ENCODE peak calls at places on chromosomes 6 and 20, in six cellular contexts. G is neural progenitor cell, Q is GM23248, B is HCT116, F is PC-3, J is MM.1S. C is an unnamed sample. For H3K4me1, the result is how much of the 10 kb centered on the place peaks cover.

GRCh38 chr20:10965936-10966470 is 292.2 kb upstream of the JAG1 start:
- DNase-seq in G (no peak), Q (no peak), B (no peak), F (no peak), J (no peak), C (no peak)

GRCh38 chr20:33423141-33423834 is 20.3 kb downstream of the SNTA1 start:
- DNase-seq in G (no peak), Q (peak), B (no peak), F (peak), J (no peak), C (no peak)

GRCh38 chr20:54093423-54094267 is 23.3 kb upstream of the BCAS1 start:
- DNase-seq in G (no peak), Q (no peak), B (no peak), F (no peak), J (no peak), C (no peak)

GRCh38 chr20:32244150-32244823 is 33.2 kb upstream of the KIF3B start:
- DNase-seq in G (no peak), Q (peak), B (no peak), F (no peak), J (no peak), C (no peak)

GRCh38 chr20:55533601-55534000 is 471.7 kb downstream of the CBLN4 start:
- DNase-seq in G (no peak), Q (no peak), B (no peak), F (no peak), J (no peak), C (no peak)

GRCh38 chr20:1417273-1417672 is 24.4 kb upstream of the FKBP1A start:
- DNase-seq in G (no peak), Q (peak), B (peak), F (peak), J (no peak), C (no peak)

GRCh38 chr20:6265204-6265904 is 142.5 kb upstream of the FERMT1 start:
- DNase-seq in G (peak), Q (peak), B (peak), F (peak), J (peak), C (peak)

GRCh38 chr6:141463237-141463977 is 669.3 kb upstream of the GJE1 start:
- DNase-seq in G (no peak), Q (peak), B (no peak), F (peak), J (peak), C (no peak)

GRCh38 chr6:139706949-139707348 is 332.5 kb upstream of the CITED2 start:
- DNase-seq in G (no peak), Q (no peak), B (no peak), F (no peak), J (no peak), C (no peak)

GRCh38 chr6:168147205-168147738 is 68.3 kb upstream of the FRMD1 start:
- DNase-seq in G (no peak), Q (no peak), B (no peak), F (no peak), J (no peak), C (no peak)

GRCh38 chr6:144377586-144377985 is 92.5 kb downstream of the UTRN start:
- DNase-seq in G (no peak), Q (peak), B (no peak), F (no peak), J (no peak), C (no peak)

GRCh38 chr6:16751251-16751946 is 9.9 kb downstream of the ATXN1 start:
- DNase-seq in G (no peak), Q (peak), B (no peak), F (peak), J (no peak), C (no peak)

GRCh38 chr20:48724891-48725588 is 102.8 kb downstream of the PREX1 start:
- DNase-seq in G (peak), Q (no peak), B (no peak), F (no peak), J (no peak), C (no peak)

GRCh38 chr20:7571521-7572065 is 368.7 kb downstream of the HAO1 start:
- DNase-seq in G (no peak), Q (peak), B (no peak), F (no peak), J (no peak), C (no peak)

GRCh38 chr6:138572885-138573284 is 73.6 kb upstream of the NHSL1 start:
- DNase-seq in G (peak), Q (no peak), B (no peak), F (no peak), J (no peak), C (no peak)

GRCh38 chr6:158876886-158877285 is 57.7 kb upstream of the EZR start:
- DNase-seq in G (no peak), Q (no peak), B (no peak), F (no peak), J (no peak), C (no peak)

GRCh38 chr6:48844696-48845095 is 618.4 kb downstream of the MMUT start:
- DNase-seq in G (no peak), Q (no peak), B (no peak), F (no peak), J (no peak), C (no peak)

GRCh38 chr20:44137210-44137781 is 49.7 kb downstream of the JPH2 start:
- DNase-seq in G (peak), Q (peak), B (no peak), F (no peak), J (no peak), C (no peak)

GRCh38 chr20:46739441-46740213 is 30.2 kb downstream of the SLC2A10 start:
- DNase-seq in G (no peak), Q (peak), B (peak), F (peak), J (no peak), C (no peak)

GRCh38 chr6:119384444-119384843 is 34.9 kb upstream of the MAN1A1 start:
- DNase-seq in G (no peak), Q (no peak), B (no peak), F (no peak), J (no peak), C (no peak)

GRCh38 chr6:134564705-134565104 is 246.8 kb upstream of the SGK1 start:
- DNase-seq in G (no peak), Q (no peak), B (no peak), F (no peak), J (no peak), C (no peak)

DNA sequence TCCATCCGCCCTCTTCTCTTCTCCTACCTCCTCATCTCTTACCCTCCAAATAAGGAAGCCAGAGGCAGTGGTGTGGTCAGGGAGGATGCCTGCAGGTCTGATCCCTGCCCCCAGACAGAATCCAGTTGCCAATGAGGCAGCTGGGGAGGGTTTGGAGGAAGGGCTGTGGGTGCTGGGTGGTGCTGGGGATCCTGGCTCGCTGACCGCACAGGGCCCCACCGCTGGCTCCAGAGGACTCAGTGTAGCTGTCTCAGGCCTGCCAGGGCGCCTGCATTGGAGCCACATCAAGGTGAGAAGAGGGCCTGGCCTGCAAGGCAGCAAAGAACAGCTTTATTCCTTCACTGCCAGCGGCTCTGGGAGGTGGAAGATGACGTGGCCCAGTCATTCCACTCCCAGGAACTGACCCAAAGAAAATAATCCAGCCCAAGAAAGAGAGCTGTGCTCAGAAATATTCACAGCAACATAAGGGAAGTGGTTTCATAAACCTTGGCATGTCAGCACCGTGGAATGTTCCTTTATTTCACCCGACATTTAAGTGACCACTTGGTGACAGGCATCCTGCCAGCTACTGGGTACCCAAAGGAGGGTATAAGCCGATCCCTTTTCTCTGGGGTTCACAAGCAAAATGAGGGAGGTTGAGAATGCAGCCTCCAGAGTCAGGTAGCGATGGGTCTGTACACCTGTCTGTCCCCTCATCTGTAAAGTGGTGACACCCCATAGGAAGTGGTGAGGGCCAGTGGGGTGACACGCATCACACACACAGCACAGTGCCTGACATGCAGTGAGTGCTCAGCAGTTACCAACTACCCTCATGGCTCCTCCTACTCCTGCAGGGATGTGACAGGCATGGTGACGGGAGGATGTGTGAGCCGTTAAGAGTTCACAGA is 125.1 kb downstream of the SNX5 start:
- DNase-seq in G (no peak), Q (peak), B (peak), F (peak), J (no peak), C (peak)
- H3K27ac ChIP-seq in G (no peak), Q (peak), B (peak), F (peak), J (no peak), C (no peak)

DNA sequence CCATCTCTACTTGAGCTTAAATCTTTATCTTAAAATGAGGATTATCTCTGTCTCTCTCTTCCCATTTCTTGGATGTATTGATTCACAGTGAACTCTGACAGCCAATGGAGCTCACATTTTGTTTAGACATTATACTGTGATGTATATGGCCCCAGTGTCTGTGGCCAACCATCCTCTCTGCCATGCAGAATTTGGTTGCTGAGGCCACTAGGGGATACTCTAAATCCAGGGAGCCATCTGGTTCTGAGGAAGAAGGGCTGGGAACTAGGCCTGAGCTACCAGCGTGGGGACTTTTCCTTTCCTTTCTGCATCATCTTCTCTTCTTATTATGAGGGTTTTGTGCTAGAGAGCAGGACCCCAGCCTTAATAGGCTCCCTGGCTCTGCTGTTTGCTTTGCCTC is 59.1 kb upstream of the RIPOR2 start:
- DNase-seq in G (no peak), Q (no peak), B (no peak), F (no peak), J (no peak), C (no peak)
- TF ChIP-seq EZH2phosphoT487 in G (no peak), Q (no peak), B (no peak), F (no peak), J (no peak), C (no peak)

DNA sequence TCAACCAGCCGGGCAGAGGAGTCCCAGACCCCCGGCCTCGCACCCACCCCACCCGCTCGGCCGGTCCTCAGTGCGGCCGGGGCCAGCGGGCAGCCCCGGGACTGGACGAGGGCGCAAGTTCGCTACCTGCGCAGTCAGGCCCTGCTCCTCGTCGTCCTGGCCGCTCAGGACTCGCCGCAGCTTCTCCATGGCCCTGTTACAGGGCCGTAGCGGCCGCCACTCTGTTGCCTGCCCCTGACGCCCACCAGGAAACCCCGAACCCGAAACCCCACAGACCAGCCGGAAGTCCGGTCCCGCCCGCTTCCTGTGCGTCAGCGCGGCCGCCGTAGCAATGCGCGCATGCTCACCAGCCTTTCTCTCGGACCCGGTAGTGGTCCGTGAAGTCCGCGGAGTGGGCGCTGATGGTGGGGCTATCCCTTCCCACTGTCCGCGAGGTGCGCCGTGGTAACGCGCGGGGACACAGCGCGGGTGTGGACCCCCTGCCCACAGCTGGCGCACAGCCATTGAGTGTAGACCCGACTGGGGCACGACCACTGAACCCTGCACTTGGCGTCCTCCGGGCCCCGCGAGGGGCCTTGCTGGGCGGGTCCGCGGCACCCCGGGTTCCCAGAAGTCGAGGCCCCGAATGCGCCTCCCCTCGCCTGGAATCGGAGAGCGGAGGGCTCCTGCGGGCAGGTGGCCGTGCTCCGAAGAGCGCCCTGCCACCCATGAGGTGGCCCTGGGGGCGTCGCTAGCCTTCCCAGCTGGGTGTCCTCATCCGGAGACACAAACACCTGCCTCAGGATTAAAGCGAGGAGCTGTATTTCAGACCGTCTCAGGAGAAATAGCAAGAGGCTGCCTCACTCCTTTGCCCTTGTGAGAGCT is at the start of gene SFT2D1:
- DNase-seq in G (peak), Q (peak), B (peak), F (peak), J (peak), C (peak)
- H3K4me1 ChIP-seq in G (under half), Q (under half), B (under half), F (under half), J (under half), C (under half)

DNA sequence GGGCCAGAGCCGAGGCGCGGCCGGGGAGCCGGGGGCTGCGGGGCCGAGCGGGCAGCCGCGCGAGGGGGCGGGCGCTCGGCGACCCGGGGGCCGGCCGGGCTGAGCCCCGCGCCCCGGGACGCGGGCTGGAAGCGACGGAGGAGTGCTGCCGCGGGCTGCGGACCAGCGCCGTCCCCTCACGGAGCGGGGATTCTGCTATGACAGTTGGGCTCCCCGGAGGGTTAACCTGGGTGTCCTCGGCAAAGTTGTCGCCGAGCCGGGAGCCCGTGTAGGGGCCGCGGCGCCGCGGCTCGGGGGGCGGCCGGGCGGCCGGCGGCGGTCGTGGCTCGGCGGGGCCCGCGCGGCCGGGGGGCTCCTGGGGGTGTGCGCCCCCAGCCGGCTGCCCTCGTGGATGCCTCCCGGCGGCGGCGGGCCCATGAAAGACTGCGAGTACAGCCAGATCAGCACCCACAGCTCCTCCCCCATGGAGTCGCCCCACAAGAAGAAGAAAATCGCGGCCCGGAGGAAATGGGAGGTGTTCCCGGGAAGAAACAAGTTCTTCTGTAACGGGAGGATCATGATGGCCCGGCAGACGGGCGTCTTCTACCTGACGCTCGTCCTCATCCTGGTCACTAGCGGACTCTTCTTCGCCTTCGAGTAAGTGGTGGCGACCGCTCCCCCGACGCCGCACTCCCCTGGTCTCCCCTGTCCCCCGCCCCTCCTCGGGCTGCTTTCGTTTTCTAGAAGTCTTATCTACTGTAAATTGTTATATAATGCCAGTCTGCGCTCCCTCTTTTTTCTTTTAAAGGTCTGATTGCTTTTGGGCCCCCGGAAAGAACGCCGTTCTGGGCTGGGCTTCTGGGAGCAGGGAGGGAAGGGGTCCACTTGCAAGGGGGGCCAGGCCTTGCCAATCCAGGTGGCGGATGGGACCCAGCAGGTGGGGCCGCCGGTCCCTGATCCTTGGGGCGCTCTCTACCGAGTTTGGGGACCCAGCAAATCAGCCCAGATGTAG is 936 bp downstream of the ZDHHC14 start:
- DNase-seq in G (peak), Q (peak), B (no peak), F (peak), J (peak), C (peak)
- H3K27ac ChIP-seq in G (no peak), Q (peak), B (peak), F (no peak), J (peak), C (no peak)